ENCODE peak calls at places on chromosomes 3 and 15, in six cellular contexts. One of them, this sample, is unnamed.

GRCh38 chr3:80051602-80051962 is 283.8 kb upstream of the ROBO1 start:
- DNase-seq in foreskin fibroblast: no peak
- DNase-seq in activated gamma-delta T cell treated with Interleukin-2 at 50 U/mL for 16 hours: no peak
- DNase-seq in stimulated activated CD4-positive, alpha-beta T cell treated with anti-CD3 and anti-CD28 coated beads, TNF-alpha, amount 100 ng/mL, for 4 hours: no peak
- DNase-seq in ELR: no peak
- DNase-seq in heart left ventricle: no peak
- DNase-seq in this sample: no peak

GRCh38 chr3:57227930-57228733 is 603 bp downstream of the APPL1 start:
- DNase-seq in heart left ventricle: peak; percentile 55
- DNase-seq in stimulated activated CD4-positive, alpha-beta T cell treated with anti-CD3 and anti-CD28 coated beads, TNF-alpha, amount 100 ng/mL, for 4 hours: peak; percentile 7
- DNase-seq in foreskin fibroblast: peak; percentile 68
- DNase-seq in ELR: peak; percentile 68
- DNase-seq in activated gamma-delta T cell treated with Interleukin-2 at 50 U/mL for 16 hours: peak; percentile 25
- DNase-seq in this sample: no peak

GRCh38 chr3:101128786-101129185 is 135.6 kb upstream of the ABI3BP start:
- DNase-seq in heart left ventricle: no peak
- DNase-seq in stimulated activated CD4-positive, alpha-beta T cell treated with anti-CD3 and anti-CD28 coated beads, TNF-alpha, amount 100 ng/mL, for 4 hours: no peak
- DNase-seq in activated gamma-delta T cell treated with Interleukin-2 at 50 U/mL for 16 hours: no peak
- DNase-seq in foreskin fibroblast: peak; percentile 7
- DNase-seq in ELR: peak; percentile 32
- DNase-seq in this sample: no peak

GRCh38 chr3:156681003-156681402 is 6.6 kb downstream of the TIPARP start:
- DNase-seq in heart left ventricle: peak; percentile 64
- DNase-seq in foreskin fibroblast: peak; percentile 81
- DNase-seq in stimulated activated CD4-positive, alpha-beta T cell treated with anti-CD3 and anti-CD28 coated beads, TNF-alpha, amount 100 ng/mL, for 4 hours: no peak
- DNase-seq in ELR: peak; percentile 82
- DNase-seq in activated gamma-delta T cell treated with Interleukin-2 at 50 U/mL for 16 hours: no peak
- DNase-seq in this sample: no peak

GRCh38 chr3:32216172-32216783 is 22.2 kb upstream of the CMTM8 start:
- DNase-seq in heart left ventricle: no peak
- DNase-seq in ELR: no peak
- DNase-seq in stimulated activated CD4-positive, alpha-beta T cell treated with anti-CD3 and anti-CD28 coated beads, TNF-alpha, amount 100 ng/mL, for 4 hours: no peak
- DNase-seq in activated gamma-delta T cell treated with Interleukin-2 at 50 U/mL for 16 hours: no peak
- DNase-seq in foreskin fibroblast: no peak
- DNase-seq in this sample: no peak

GRCh38 chr3:157088506-157089454 is 71.2 kb downstream of the CCNL1 start:
- DNase-seq in ELR: peak; percentile 93
- DNase-seq in foreskin fibroblast: peak; percentile 98
- DNase-seq in activated gamma-delta T cell treated with Interleukin-2 at 50 U/mL for 16 hours: peak; percentile 93
- DNase-seq in stimulated activated CD4-positive, alpha-beta T cell treated with anti-CD3 and anti-CD28 coated beads, TNF-alpha, amount 100 ng/mL, for 4 hours: peak; percentile 86
- DNase-seq in heart left ventricle: peak; percentile 98
- DNase-seq in this sample: peak; percentile 89

GRCh38 chr3:169454823-169455222 is 208.7 kb downstream of the MECOM start:
- DNase-seq in stimulated activated CD4-positive, alpha-beta T cell treated with anti-CD3 and anti-CD28 coated beads, TNF-alpha, amount 100 ng/mL, for 4 hours: no peak
- DNase-seq in ELR: peak; percentile 67
- DNase-seq in activated gamma-delta T cell treated with Interleukin-2 at 50 U/mL for 16 hours: no peak
- DNase-seq in foreskin fibroblast: peak; percentile 32
- DNase-seq in heart left ventricle: no peak
- DNase-seq in this sample: no peak

GRCh38 chr15:96187916-96188315 is 142.6 kb upstream of the NR2F2 start:
- DNase-seq in heart left ventricle: no peak
- DNase-seq in stimulated activated CD4-positive, alpha-beta T cell treated with anti-CD3 and anti-CD28 coated beads, TNF-alpha, amount 100 ng/mL, for 4 hours: no peak
- DNase-seq in foreskin fibroblast: no peak
- DNase-seq in ELR: no peak
- DNase-seq in activated gamma-delta T cell treated with Interleukin-2 at 50 U/mL for 16 hours: no peak
- DNase-seq in this sample: no peak

GRCh38 chr15:87144775-87145174 is 1065.1 kb downstream of the AGBL1 start:
- DNase-seq in heart left ventricle: no peak
- DNase-seq in activated gamma-delta T cell treated with Interleukin-2 at 50 U/mL for 16 hours: no peak
- DNase-seq in ELR: peak; percentile 50
- DNase-seq in stimulated activated CD4-positive, alpha-beta T cell treated with anti-CD3 and anti-CD28 coated beads, TNF-alpha, amount 100 ng/mL, for 4 hours: no peak
- DNase-seq in foreskin fibroblast: no peak
- DNase-seq in this sample: no peak

GRCh38 chr3:47421741-47422649 is 41.2 kb downstream of the PTPN23 start:
- DNase-seq in stimulated activated CD4-positive, alpha-beta T cell treated with anti-CD3 and anti-CD28 coated beads, TNF-alpha, amount 100 ng/mL, for 4 hours: no peak
- DNase-seq in heart left ventricle: peak; percentile 69
- DNase-seq in ELR: peak; percentile 49
- DNase-seq in activated gamma-delta T cell treated with Interleukin-2 at 50 U/mL for 16 hours: no peak
- DNase-seq in foreskin fibroblast: peak; percentile 59
- DNase-seq in this sample: no peak

GRCh38 chr15:89164712-89165211 is 56.6 kb downstream of the RLBP1 start:
- DNase-seq in stimulated activated CD4-positive, alpha-beta T cell treated with anti-CD3 and anti-CD28 coated beads, TNF-alpha, amount 100 ng/mL, for 4 hours: no peak
- DNase-seq in heart left ventricle: no peak
- DNase-seq in activated gamma-delta T cell treated with Interleukin-2 at 50 U/mL for 16 hours: no peak
- DNase-seq in foreskin fibroblast: peak; percentile 22
- DNase-seq in ELR: no peak
- DNase-seq in this sample: no peak

GRCh38 chr15:78347586-78348543 is 7.7 kb downstream of the CRABP1 start:
- DNase-seq in ELR: no peak
- DNase-seq in heart left ventricle: no peak
- DNase-seq in foreskin fibroblast: no peak
- DNase-seq in stimulated activated CD4-positive, alpha-beta T cell treated with anti-CD3 and anti-CD28 coated beads, TNF-alpha, amount 100 ng/mL, for 4 hours: no peak
- DNase-seq in activated gamma-delta T cell treated with Interleukin-2 at 50 U/mL for 16 hours: no peak
- DNase-seq in this sample: no peak

GRCh38 chr3:171407746-171408145 is 52.5 kb downstream of the TNIK start:
- DNase-seq in ELR: peak; percentile 87
- DNase-seq in foreskin fibroblast: peak; percentile 54
- DNase-seq in stimulated activated CD4-positive, alpha-beta T cell treated with anti-CD3 and anti-CD28 coated beads, TNF-alpha, amount 100 ng/mL, for 4 hours: no peak
- DNase-seq in heart left ventricle: no peak
- DNase-seq in activated gamma-delta T cell treated with Interleukin-2 at 50 U/mL for 16 hours: no peak
- DNase-seq in this sample: no peak

GRCh38 chr3:155282416-155283091 is 10.9 kb downstream of the STRIT1 start:
- DNase-seq in stimulated activated CD4-positive, alpha-beta T cell treated with anti-CD3 and anti-CD28 coated beads, TNF-alpha, amount 100 ng/mL, for 4 hours: no peak
- DNase-seq in activated gamma-delta T cell treated with Interleukin-2 at 50 U/mL for 16 hours: no peak
- DNase-seq in ELR: peak; percentile 9
- DNase-seq in foreskin fibroblast: peak; percentile 83
- DNase-seq in heart left ventricle: no peak
- DNase-seq in this sample: no peak

GRCh38 chr3:176075046-176075445 is 1122.2 kb downstream of the TBL1XR1 start:
- DNase-seq in foreskin fibroblast: peak; percentile 8
- DNase-seq in stimulated activated CD4-positive, alpha-beta T cell treated with anti-CD3 and anti-CD28 coated beads, TNF-alpha, amount 100 ng/mL, for 4 hours: no peak
- DNase-seq in heart left ventricle: no peak
- DNase-seq in activated gamma-delta T cell treated with Interleukin-2 at 50 U/mL for 16 hours: no peak
- DNase-seq in ELR: no peak
- DNase-seq in this sample: no peak

GRCh38 chr3:40366203-40367162 is 20.5 kb upstream of the ENTPD3 start:
- DNase-seq in heart left ventricle: no peak
- DNase-seq in activated gamma-delta T cell treated with Interleukin-2 at 50 U/mL for 16 hours: no peak
- DNase-seq in foreskin fibroblast: no peak
- DNase-seq in stimulated activated CD4-positive, alpha-beta T cell treated with anti-CD3 and anti-CD28 coated beads, TNF-alpha, amount 100 ng/mL, for 4 hours: no peak
- DNase-seq in ELR: peak; percentile 8
- DNase-seq in this sample: no peak

GRCh38 chr3:149553781-149554451 is 79.4 kb downstream of the TM4SF4 start:
- DNase-seq in stimulated activated CD4-positive, alpha-beta T cell treated with anti-CD3 and anti-CD28 coated beads, TNF-alpha, amount 100 ng/mL, for 4 hours: no peak
- DNase-seq in ELR: no peak
- DNase-seq in heart left ventricle: peak; percentile 68
- DNase-seq in activated gamma-delta T cell treated with Interleukin-2 at 50 U/mL for 16 hours: no peak
- DNase-seq in foreskin fibroblast: peak; percentile 88
- DNase-seq in this sample: no peak

GRCh38 chr15:68334661-68335124 is 57.1 kb downstream of the FEM1B start:
- DNase-seq in foreskin fibroblast: no peak
- DNase-seq in activated gamma-delta T cell treated with Interleukin-2 at 50 U/mL for 16 hours: no peak
- DNase-seq in stimulated activated CD4-positive, alpha-beta T cell treated with anti-CD3 and anti-CD28 coated beads, TNF-alpha, amount 100 ng/mL, for 4 hours: no peak
- DNase-seq in heart left ventricle: no peak
- DNase-seq in ELR: no peak
- DNase-seq in this sample: no peak

GRCh38 chr3:75082845-75083244 is 468.4 kb upstream of the CNTN3 start:
- DNase-seq in stimulated activated CD4-positive, alpha-beta T cell treated with anti-CD3 and anti-CD28 coated beads, TNF-alpha, amount 100 ng/mL, for 4 hours: no peak
- DNase-seq in ELR: no peak
- DNase-seq in activated gamma-delta T cell treated with Interleukin-2 at 50 U/mL for 16 hours: no peak
- DNase-seq in foreskin fibroblast: no peak
- DNase-seq in heart left ventricle: no peak
- DNase-seq in this sample: no peak

GRCh38 chr3:112409061-112409460 is 76.1 kb downstream of the CD200 start:
- DNase-seq in stimulated activated CD4-positive, alpha-beta T cell treated with anti-CD3 and anti-CD28 coated beads, TNF-alpha, amount 100 ng/mL, for 4 hours: no peak
- DNase-seq in foreskin fibroblast: no peak
- DNase-seq in ELR: no peak
- DNase-seq in heart left ventricle: no peak
- DNase-seq in activated gamma-delta T cell treated with Interleukin-2 at 50 U/mL for 16 hours: no peak
- DNase-seq in this sample: no peak

GRCh38 chr3:71022552-71023335 is 560.8 kb downstream of the FOXP1 start:
- DNase-seq in foreskin fibroblast: no peak
- DNase-seq in heart left ventricle: no peak
- DNase-seq in activated gamma-delta T cell treated with Interleukin-2 at 50 U/mL for 16 hours: no peak
- DNase-seq in ELR: peak; percentile 28
- DNase-seq in stimulated activated CD4-positive, alpha-beta T cell treated with anti-CD3 and anti-CD28 coated beads, TNF-alpha, amount 100 ng/mL, for 4 hours: no peak
- DNase-seq in this sample: no peak

GRCh38 chr3:122958290-122958689 is 69.3 kb downstream of the SEMA5B start:
- DNase-seq in foreskin fibroblast: no peak
- DNase-seq in heart left ventricle: no peak
- DNase-seq in activated gamma-delta T cell treated with Interleukin-2 at 50 U/mL for 16 hours: no peak
- DNase-seq in stimulated activated CD4-positive, alpha-beta T cell treated with anti-CD3 and anti-CD28 coated beads, TNF-alpha, amount 100 ng/mL, for 4 hours: no peak
- DNase-seq in ELR: no peak
- DNase-seq in this sample: no peak

GRCh38 chr15:63465104-63465503 is 39.3 kb upstream of the USP3 start:
- DNase-seq in stimulated activated CD4-positive, alpha-beta T cell treated with anti-CD3 and anti-CD28 coated beads, TNF-alpha, amount 100 ng/mL, for 4 hours: no peak
- DNase-seq in foreskin fibroblast: peak; percentile 68
- DNase-seq in ELR: peak; percentile 39
- DNase-seq in activated gamma-delta T cell treated with Interleukin-2 at 50 U/mL for 16 hours: no peak
- DNase-seq in heart left ventricle: no peak
- DNase-seq in this sample: no peak

GRCh38 chr15:95932676-95933075 is 397.8 kb upstream of the NR2F2 start:
- DNase-seq in foreskin fibroblast: peak; percentile 70
- DNase-seq in stimulated activated CD4-positive, alpha-beta T cell treated with anti-CD3 and anti-CD28 coated beads, TNF-alpha, amount 100 ng/mL, for 4 hours: no peak
- DNase-seq in heart left ventricle: no peak
- DNase-seq in activated gamma-delta T cell treated with Interleukin-2 at 50 U/mL for 16 hours: no peak
- DNase-seq in ELR: peak; percentile 81
- DNase-seq in this sample: no peak

GRCh38 chr3:30123224-30123623 is 483.2 kb upstream of the TGFBR2 start:
- DNase-seq in ELR: no peak
- DNase-seq in stimulated activated CD4-positive, alpha-beta T cell treated with anti-CD3 and anti-CD28 coated beads, TNF-alpha, amount 100 ng/mL, for 4 hours: no peak
- DNase-seq in heart left ventricle: no peak
- DNase-seq in foreskin fibroblast: no peak
- DNase-seq in activated gamma-delta T cell treated with Interleukin-2 at 50 U/mL for 16 hours: no peak
- DNase-seq in this sample: no peak

GRCh38 chr3:122789585-122790273 is 3.9 kb downstream of the HSPBAP1 start:
- DNase-seq in stimulated activated CD4-positive, alpha-beta T cell treated with anti-CD3 and anti-CD28 coated beads, TNF-alpha, amount 100 ng/mL, for 4 hours: no peak
- DNase-seq in foreskin fibroblast: no peak
- DNase-seq in activated gamma-delta T cell treated with Interleukin-2 at 50 U/mL for 16 hours: no peak
- DNase-seq in ELR: no peak
- DNase-seq in heart left ventricle: no peak
- DNase-seq in this sample: no peak

GRCh38 chr3:60754617-60755016 is 496.6 kb downstream of the FHIT start:
- DNase-seq in foreskin fibroblast: peak; percentile 25
- DNase-seq in ELR: no peak
- DNase-seq in stimulated activated CD4-positive, alpha-beta T cell treated with anti-CD3 and anti-CD28 coated beads, TNF-alpha, amount 100 ng/mL, for 4 hours: no peak
- DNase-seq in activated gamma-delta T cell treated with Interleukin-2 at 50 U/mL for 16 hours: no peak
- DNase-seq in heart left ventricle: no peak
- DNase-seq in this sample: no peak

GRCh38 chr3:41265823-41266273 is 66.5 kb downstream of the CTNNB1 start:
- DNase-seq in activated gamma-delta T cell treated with Interleukin-2 at 50 U/mL for 16 hours: no peak
- DNase-seq in foreskin fibroblast: peak; percentile 76
- DNase-seq in heart left ventricle: no peak
- DNase-seq in ELR: peak; percentile 69
- DNase-seq in stimulated activated CD4-positive, alpha-beta T cell treated with anti-CD3 and anti-CD28 coated beads, TNF-alpha, amount 100 ng/mL, for 4 hours: no peak
- DNase-seq in this sample: no peak

GRCh38 chr3:40971191-40972168 is 227.8 kb upstream of the CTNNB1 start:
- DNase-seq in ELR: peak; percentile 94
- DNase-seq in stimulated activated CD4-positive, alpha-beta T cell treated with anti-CD3 and anti-CD28 coated beads, TNF-alpha, amount 100 ng/mL, for 4 hours: no peak
- DNase-seq in heart left ventricle: peak; percentile 85
- DNase-seq in activated gamma-delta T cell treated with Interleukin-2 at 50 U/mL for 16 hours: no peak
- DNase-seq in foreskin fibroblast: peak; percentile 56
- DNase-seq in this sample: no peak

This sample was measured in stimulated activated CD8-positive, alpha-beta memory T cell treated with anti-CD3 and anti-CD28 coated beads, Interleukin-15, amount 100 ng/mL, for 4 hours.